ENCODE peak calls at places on chromosomes 16 and 17, in four cellular contexts. One of them, this sample, is unnamed.

GRCh38 chr17:3990391-3991127 is 26.3 kb upstream of the ATP2A3 start:
- DNase-seq in activated naive CD4-positive, alpha-beta T cell: no peak
- DNase-seq in activated CD8-positive, alpha-beta memory T cell treated with anti-CD3 and anti-CD28 coated beads for 4 hours: no peak
- DNase-seq in NB4: no peak
- DNase-seq in this sample: no peak

GRCh38 chr16:88754912-88755744 is 29.9 kb downstream of the PIEZO1 start:
- DNase-seq in activated naive CD4-positive, alpha-beta T cell: no peak
- DNase-seq in activated CD8-positive, alpha-beta memory T cell treated with anti-CD3 and anti-CD28 coated beads for 4 hours: no peak
- DNase-seq in NB4: no peak
- DNase-seq in this sample: no peak

GRCh38 chr17:57975044-57975443 is 13.0 kb downstream of the VEZF1 start:
- DNase-seq in NB4: no peak
- DNase-seq in activated naive CD4-positive, alpha-beta T cell: no peak
- DNase-seq in activated CD8-positive, alpha-beta memory T cell treated with anti-CD3 and anti-CD28 coated beads for 4 hours: no peak
- DNase-seq in this sample: no peak

GRCh38 chr17:45341389-45342158 is 24.8 kb upstream of the MAP3K14 start:
- DNase-seq in activated naive CD4-positive, alpha-beta T cell: no peak
- DNase-seq in activated CD8-positive, alpha-beta memory T cell treated with anti-CD3 and anti-CD28 coated beads for 4 hours: no peak
- DNase-seq in NB4: peak; percentile 33
- DNase-seq in this sample: no peak

GRCh38 chr17:73506470-73507435 is 137.5 kb downstream of the SDK2 start:
- DNase-seq in activated naive CD4-positive, alpha-beta T cell: no peak
- DNase-seq in NB4: no peak
- DNase-seq in activated CD8-positive, alpha-beta memory T cell treated with anti-CD3 and anti-CD28 coated beads for 4 hours: no peak
- DNase-seq in this sample: no peak

GRCh38 chr16:56606688-56607618 is 1.4 kb upstream of the MT2A start:
- DNase-seq in activated CD8-positive, alpha-beta memory T cell treated with anti-CD3 and anti-CD28 coated beads for 4 hours: no peak
- DNase-seq in activated naive CD4-positive, alpha-beta T cell: no peak
- DNase-seq in NB4: peak; percentile 46
- DNase-seq in this sample: no peak

GRCh38 chr16:22641030-22641671 is 130.5 kb downstream of the NPIPB5 start:
- DNase-seq in NB4: peak; percentile 56
- DNase-seq in activated naive CD4-positive, alpha-beta T cell: no peak
- DNase-seq in activated CD8-positive, alpha-beta memory T cell treated with anti-CD3 and anti-CD28 coated beads for 4 hours: no peak
- DNase-seq in this sample: no peak

GRCh38 chr16:53773881-53774280 is 69.9 kb downstream of the FTO start:
- DNase-seq in activated CD8-positive, alpha-beta memory T cell treated with anti-CD3 and anti-CD28 coated beads for 4 hours: no peak
- DNase-seq in NB4: peak; percentile 39
- DNase-seq in activated naive CD4-positive, alpha-beta T cell: no peak
- DNase-seq in this sample: no peak

GRCh38 chr16:46975165-46975564 is 1.7 kb upstream of the DNAJA2 start:
- DNase-seq in activated naive CD4-positive, alpha-beta T cell: no peak
- DNase-seq in activated CD8-positive, alpha-beta memory T cell treated with anti-CD3 and anti-CD28 coated beads for 4 hours: no peak
- DNase-seq in NB4: no peak
- DNase-seq in this sample: no peak

GRCh38 chr16:27240948-27241531 is 27.5 kb downstream of the NSMCE1 start:
- DNase-seq in NB4: no peak
- DNase-seq in activated CD8-positive, alpha-beta memory T cell treated with anti-CD3 and anti-CD28 coated beads for 4 hours: no peak
- DNase-seq in activated naive CD4-positive, alpha-beta T cell: no peak
- DNase-seq in this sample: no peak

GRCh38 chr17:73255671-73256181 is 6.0 kb downstream of the CPSF4L start:
- DNase-seq in activated naive CD4-positive, alpha-beta T cell: peak; percentile 51
- DNase-seq in NB4: peak; percentile 57
- DNase-seq in activated CD8-positive, alpha-beta memory T cell treated with anti-CD3 and anti-CD28 coated beads for 4 hours: peak; percentile 15
- DNase-seq in this sample: no peak

GRCh38 chr16:77600555-77600954 is 121.8 kb upstream of the NUDT7 start:
- DNase-seq in NB4: no peak
- DNase-seq in activated CD8-positive, alpha-beta memory T cell treated with anti-CD3 and anti-CD28 coated beads for 4 hours: no peak
- DNase-seq in activated naive CD4-positive, alpha-beta T cell: no peak
- DNase-seq in this sample: no peak

GRCh38 chr16:14063618-14064581 is 7.2 kb upstream of the MRTFB start:
- DNase-seq in activated CD8-positive, alpha-beta memory T cell treated with anti-CD3 and anti-CD28 coated beads for 4 hours: no peak
- DNase-seq in NB4: no peak
- DNase-seq in activated naive CD4-positive, alpha-beta T cell: no peak
- DNase-seq in this sample: no peak

GRCh38 chr17:81365148-81365600 is 30.1 kb upstream of the BAHCC1 start:
- DNase-seq in activated naive CD4-positive, alpha-beta T cell: no peak
- DNase-seq in activated CD8-positive, alpha-beta memory T cell treated with anti-CD3 and anti-CD28 coated beads for 4 hours: no peak
- DNase-seq in NB4: no peak
- DNase-seq in this sample: no peak

GRCh38 chr17:82927661-82928601 is 88.1 kb upstream of the ZNF750 start:
- DNase-seq in activated naive CD4-positive, alpha-beta T cell: no peak
- DNase-seq in NB4: no peak
- DNase-seq in activated CD8-positive, alpha-beta memory T cell treated with anti-CD3 and anti-CD28 coated beads for 4 hours: no peak
- DNase-seq in this sample: no peak

GRCh38 chr17:33021731-33022408 is 30.2 kb downstream of the SPACA3 start:
- DNase-seq in activated CD8-positive, alpha-beta memory T cell treated with anti-CD3 and anti-CD28 coated beads for 4 hours: no peak
- DNase-seq in NB4: no peak
- DNase-seq in activated naive CD4-positive, alpha-beta T cell: no peak
- DNase-seq in this sample: no peak

GRCh38 chr17:61322316-61323014 is 77.2 kb upstream of the TBX2 start:
- DNase-seq in NB4: no peak
- DNase-seq in activated CD8-positive, alpha-beta memory T cell treated with anti-CD3 and anti-CD28 coated beads for 4 hours: no peak
- DNase-seq in activated naive CD4-positive, alpha-beta T cell: no peak
- DNase-seq in this sample: no peak

GRCh38 chr16:16120382-16121184 is 102.7 kb downstream of the ABCC6 start:
- DNase-seq in activated CD8-positive, alpha-beta memory T cell treated with anti-CD3 and anti-CD28 coated beads for 4 hours: no peak
- DNase-seq in NB4: no peak
- DNase-seq in activated naive CD4-positive, alpha-beta T cell: no peak
- DNase-seq in this sample: no peak

GRCh38 chr17:37488607-37489196 is 989 bp upstream of the DUSP14 start:
- DNase-seq in activated naive CD4-positive, alpha-beta T cell: peak; percentile 45
- DNase-seq in NB4: peak; percentile 74
- DNase-seq in activated CD8-positive, alpha-beta memory T cell treated with anti-CD3 and anti-CD28 coated beads for 4 hours: peak; percentile 37
- DNase-seq in this sample: peak; percentile 28

GRCh38 chr16:8194795-8195194 is 395.5 kb downstream of the TMEM114 start:
- DNase-seq in activated naive CD4-positive, alpha-beta T cell: no peak
- DNase-seq in activated CD8-positive, alpha-beta memory T cell treated with anti-CD3 and anti-CD28 coated beads for 4 hours: no peak
- DNase-seq in NB4: peak; percentile 3
- DNase-seq in this sample: no peak

GRCh38 chr16:13343981-13344380 is 442.6 kb downstream of the SHISA9 start:
- DNase-seq in activated naive CD4-positive, alpha-beta T cell: no peak
- DNase-seq in NB4: no peak
- DNase-seq in activated CD8-positive, alpha-beta memory T cell treated with anti-CD3 and anti-CD28 coated beads for 4 hours: no peak
- DNase-seq in this sample: no peak

GRCh38 chr16:69240336-69240735 is 53.4 kb downstream of the SNTB2 start:
- DNase-seq in NB4: no peak
- DNase-seq in activated CD8-positive, alpha-beta memory T cell treated with anti-CD3 and anti-CD28 coated beads for 4 hours: no peak
- DNase-seq in activated naive CD4-positive, alpha-beta T cell: no peak
- DNase-seq in this sample: no peak

GRCh38 chr16:86384263-86384649 is 126.1 kb upstream of the FOXF1 start:
- DNase-seq in NB4: peak; percentile 11
- DNase-seq in activated CD8-positive, alpha-beta memory T cell treated with anti-CD3 and anti-CD28 coated beads for 4 hours: no peak
- DNase-seq in activated naive CD4-positive, alpha-beta T cell: no peak
- DNase-seq in this sample: no peak

GRCh38 chr16:56013962-56014552 is 138.9 kb upstream of the CES5A start:
- DNase-seq in NB4: peak; percentile 70
- DNase-seq in activated CD8-positive, alpha-beta memory T cell treated with anti-CD3 and anti-CD28 coated beads for 4 hours: no peak
- DNase-seq in activated naive CD4-positive, alpha-beta T cell: peak; percentile 6
- DNase-seq in this sample: no peak

GRCh38 chr17:57404073-57404472 is 147.8 kb downstream of the MSI2 start:
- DNase-seq in NB4: peak; percentile 36
- DNase-seq in activated CD8-positive, alpha-beta memory T cell treated with anti-CD3 and anti-CD28 coated beads for 4 hours: no peak
- DNase-seq in activated naive CD4-positive, alpha-beta T cell: no peak
- DNase-seq in this sample: no peak

GRCh38 chr17:47895254-47895855 is 681 bp upstream of the SP2 start:
- DNase-seq in activated CD8-positive, alpha-beta memory T cell treated with anti-CD3 and anti-CD28 coated beads for 4 hours: no peak
- DNase-seq in NB4: peak; percentile 42
- DNase-seq in activated naive CD4-positive, alpha-beta T cell: peak; percentile 21
- DNase-seq in this sample: no peak

GRCh38 chr17:17424552-17424951 is 52.2 kb upstream of the MED9 start:
- DNase-seq in activated naive CD4-positive, alpha-beta T cell: no peak
- DNase-seq in NB4: peak; percentile 34
- DNase-seq in activated CD8-positive, alpha-beta memory T cell treated with anti-CD3 and anti-CD28 coated beads for 4 hours: no peak
- DNase-seq in this sample: no peak

GRCh38 chr17:32954477-32954876 is 26.5 kb downstream of the TMEM98 start:
- DNase-seq in NB4: no peak
- DNase-seq in activated naive CD4-positive, alpha-beta T cell: no peak
- DNase-seq in activated CD8-positive, alpha-beta memory T cell treated with anti-CD3 and anti-CD28 coated beads for 4 hours: no peak
- DNase-seq in this sample: no peak

GRCh38 chr16:5634781-5635180 is 537.2 kb upstream of the EEF2KMT start:
- DNase-seq in activated CD8-positive, alpha-beta memory T cell treated with anti-CD3 and anti-CD28 coated beads for 4 hours: no peak
- DNase-seq in activated naive CD4-positive, alpha-beta T cell: no peak
- DNase-seq in NB4: no peak
- DNase-seq in this sample: no peak